ENCODE peak calls at places on chromosomes 11 and 22, in six cellular contexts. A is fibroblast of pulmonary artery, V is lower lobe of right lung, T is dorsolateral prefrontal cortex, N is omental fat pad, F is psoas muscle. Q is an unnamed sample.

GRCh38 chr11:33699515-33700424 is 856 bp downstream of the C11orf91 start:
- DNase-seq in T (no peak), V (peak; percentile 64), F (peak; percentile 66), A (no peak), N (no peak), Q (no peak)

GRCh38 chr11:111542606-111543275 is 2.2 kb downstream of the LAYN start:
- DNase-seq in V (no peak), A (no peak), N (no peak), T (no peak), F (no peak), Q (no peak)

GRCh38 chr11:27506200-27507182 is at the start of gene LIN7C:
- DNase-seq in F (peak; percentile 97), T (peak; percentile 94), V (peak; percentile 96), A (peak; percentile 96), N (peak; percentile 91), Q (peak; percentile 95)

GRCh38 chr11:61254403-61255025 is 13.5 kb downstream of the PGA5 start:
- DNase-seq in F (peak; percentile 71), A (peak; percentile 73), N (no peak), T (no peak), V (peak; percentile 63), Q (peak; percentile 91)

GRCh38 chr22:32777997-32778396 is 23.5 kb upstream of the TIMP3 start:
- DNase-seq in V (no peak), T (no peak), A (no peak), N (no peak), F (no peak), Q (no peak)

GRCh38 chr11:6566704-6567370 is 36.6 kb downstream of the RRP8 start:
- DNase-seq in N (no peak), F (peak; percentile 70), T (no peak), A (no peak), V (no peak), Q (no peak)

GRCh38 chr11:19730373-19730772 is 17.7 kb downstream of the NAV2 start:
- DNase-seq in F (peak; percentile 57), V (no peak), T (peak; percentile 59), N (no peak), A (no peak), Q (no peak)

GRCh38 chr11:123696183-123696582 is 41.8 kb upstream of the SCN3B start:
- DNase-seq in N (no peak), T (no peak), V (no peak), F (no peak), A (no peak), Q (no peak)

GRCh38 chr22:24230911-24231656 is 13.8 kb downstream of the GGT5 start:
- DNase-seq in N (no peak), F (peak; percentile 65), T (no peak), V (peak; percentile 82), A (no peak), Q (peak; percentile 76)

GRCh38 chr11:8597182-8597581 is 3.2 kb upstream of the STK33 start:
- DNase-seq in A (peak; percentile 96), F (no peak), N (no peak), V (no peak), T (no peak), Q (no peak)

GRCh38 chr11:111770581-111771134 is 4.5 kb upstream of the PPP2R1B start:
- DNase-seq in V (no peak), T (no peak), F (no peak), N (no peak), A (no peak), Q (no peak)

GRCh38 chr11:16410479-16410878 is 54.1 kb upstream of the SOX6 start:
- DNase-seq in A (no peak), T (no peak), F (no peak), N (no peak), V (no peak), Q (no peak)

GRCh38 chr11:62556872-62557631 is 10.4 kb upstream of the AHNAK start:
- DNase-seq in T (no peak), N (no peak), F (peak; percentile 33), V (no peak), A (no peak), Q (peak; percentile 36)

GRCh38 chr11:105610796-105611361 is 1.0 kb downstream of the GRIA4 start:
- DNase-seq in N (no peak), F (no peak), A (no peak), T (no peak), V (no peak), Q (no peak)

GRCh38 chr11:75193711-75194110 is 42.8 kb downstream of the SLCO2B1 start:
- DNase-seq in V (no peak), T (no peak), F (no peak), N (no peak), A (no peak), Q (no peak)

GRCh38 chr22:46936378-46936916 is 174.0 kb downstream of the TBC1D22A start:
- DNase-seq in V (no peak), N (no peak), F (no peak), T (no peak), A (no peak), Q (no peak)

GRCh38 chr11:96794152-96794551 is 404.3 kb downstream of the JRKL start:
- DNase-seq in T (no peak), V (no peak), A (no peak), N (no peak), F (no peak), Q (no peak)

GRCh38 chr11:17992916-17993315 is 19.9 kb downstream of the SERGEF start:
- DNase-seq in V (no peak), A (no peak), F (no peak), T (peak; percentile 70), N (no peak), Q (no peak)

GRCh38 chr11:35305670-35306382 is 113.5 kb downstream of the SLC1A2 start:
- DNase-seq in N (no peak), A (peak; percentile 69), T (no peak), F (no peak), V (no peak), Q (peak; percentile 62)

GRCh38 chr11:94100253-94100652 is 28.4 kb upstream of the PANX1 start:
- DNase-seq in F (no peak), A (no peak), V (no peak), T (no peak), N (no peak), Q (no peak)

GRCh38 chr22:19378362-19378711 is 53.2 kb downstream of the HIRA start:
- DNase-seq in T (no peak), A (no peak), F (no peak), N (no peak), V (no peak), Q (no peak)

GRCh38 chr22:48234011-48234410 is 1471.6 kb downstream of the TBC1D22A start:
- DNase-seq in T (no peak), A (no peak), N (no peak), F (no peak), V (no peak), Q (no peak)

GRCh38 chr11:61377461-61378160 is 14.8 kb upstream of the TMEM216 start:
- DNase-seq in N (no peak), A (no peak), T (no peak), V (no peak), F (no peak), Q (no peak)

GRCh38 chr11:47156333-47156732 is 20.3 kb downstream of the ARFGAP2 start:
- DNase-seq in T (no peak), N (no peak), V (no peak), A (no peak), F (no peak), Q (no peak)

GRCh38 chr11:47155914-47156313 is 20.8 kb downstream of the ARFGAP2 start:
- DNase-seq in A (no peak), V (no peak), F (no peak), T (no peak), N (no peak), Q (no peak)

GRCh38 chr11:47156951-47157350 is 19.7 kb downstream of the ARFGAP2 start:
- DNase-seq in T (no peak), N (no peak), F (no peak), A (no peak), V (no peak), Q (no peak)

GRCh38 chr11:47160753-47161133 is 15.9 kb downstream of the ARFGAP2 start:
- DNase-seq in T (no peak), F (no peak), V (no peak), N (no peak), A (no peak), Q (no peak)

GRCh38 chr11:47158242-47158641 is 18.4 kb downstream of the ARFGAP2 start:
- DNase-seq in V (no peak), A (no peak), F (no peak), T (no peak), N (no peak), Q (no peak)
- TF ChIP-seq CTCF in V (no peak), A (no peak), F (no peak), T (no peak), N (no peak), Q (no peak)

GRCh38 chr22:44702479-44703219 is 645 bp downstream of the PRR5 start:
- DNase-seq in F (no peak), V (no peak), N (no peak), A (peak; percentile 34), T (no peak), Q (no peak)
- TF ChIP-seq CTCF in F (no peak), V (peak; percentile 14), N (no peak), A (no peak), T (no peak), Q (no peak)

GRCh38 chr11:128155590-128155989 is 431.8 kb downstream of the ETS1 start:
- DNase-seq in N (no peak), V (no peak), F (no peak), T (no peak), A (no peak), Q (no peak)

GRCh38 chr11:128158860-128159259 is 428.5 kb downstream of the ETS1 start:
- DNase-seq in A (no peak), F (no peak), T (no peak), N (no peak), V (no peak), Q (no peak)

GRCh38 chr11:128153697-128154048 is 433.7 kb downstream of the ETS1 start:
- DNase-seq in N (no peak), T (no peak), F (no peak), V (no peak), A (peak; percentile 65), Q (no peak)

GRCh38 chr11:128156486-128156885 is 430.9 kb downstream of the ETS1 start:
- DNase-seq in N (no peak), T (no peak), F (no peak), A (no peak), V (no peak), Q (no peak)

DNA sequence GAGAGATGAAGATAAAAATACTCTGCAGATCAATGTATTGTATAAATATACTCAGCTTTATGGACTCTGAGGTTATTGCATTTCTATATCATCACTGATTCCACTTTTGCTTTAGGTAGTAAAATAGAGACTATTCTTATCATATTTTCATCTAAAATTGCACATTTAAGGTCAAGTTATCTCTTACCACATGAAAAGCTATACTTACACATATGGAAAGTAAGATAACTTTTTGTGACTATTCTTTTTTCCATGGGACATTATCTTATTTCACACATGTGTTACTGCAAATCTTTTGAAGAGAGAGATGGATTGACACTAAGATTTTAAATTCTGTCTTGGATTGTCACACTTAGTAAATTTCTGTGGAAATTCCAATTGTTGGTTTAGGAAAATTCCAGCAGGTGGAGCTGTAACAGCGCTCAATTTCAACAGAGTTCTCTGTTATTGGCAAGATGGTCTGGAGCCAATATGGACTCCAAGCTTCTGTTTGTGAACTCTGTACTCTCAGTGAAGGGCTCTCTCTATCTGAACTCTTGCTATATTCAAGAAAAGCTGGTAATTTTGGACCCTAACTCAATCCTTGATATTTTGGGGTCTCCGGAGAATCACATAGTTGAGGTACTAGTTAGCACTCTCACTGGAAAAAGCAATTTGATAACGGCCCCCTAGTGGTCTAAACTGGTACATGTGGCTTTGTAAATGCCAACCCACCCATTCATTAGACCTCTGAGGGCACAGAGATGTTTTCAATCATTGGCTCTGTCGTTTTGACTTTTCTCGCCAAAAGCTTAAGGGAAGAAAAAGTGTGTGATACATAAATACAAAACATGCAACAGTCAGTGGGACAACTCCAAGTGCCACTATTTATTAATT is 429.7 kb downstream of the ETS1 start:
- DNase-seq in T (no peak), N (peak; percentile 44), V (no peak), F (no peak), A (peak; percentile 89), Q (peak; percentile 43)
- TF ChIP-seq CTCF in T (peak; percentile 94), N (peak; percentile 93), V (peak; percentile 79), F (peak; percentile 67), A (peak; percentile 75), Q (peak; percentile 56)

GRCh38 chr11:113408887-113409286 is 21.3 kb downstream of the ANKK1 start:
- DNase-seq in A (no peak), V (no peak), N (no peak), F (no peak), T (no peak), Q (no peak)
- TF ChIP-seq CTCF in A (no peak), V (no peak), N (no peak), F (no peak), T (no peak), Q (no peak)

Q was measured in GM10248.